ENCODE peak calls at places on chromosomes 6 and 20, in four cellular contexts. Y, K, F and O are unnamed samples.

GRCh38 chr6:149332602-149333311 is 15.2 kb downstream of the TAB2 start:
- DNase-seq in F (no peak), K (no peak), Y (peak), O (no peak)

GRCh38 chr20:31548823-31549512 is 34.7 kb downstream of the HM13 start:
- DNase-seq in K (no peak), Y (no peak), F (no peak), O (no peak)

GRCh38 chr6:11315743-11316437 is 83.4 kb upstream of the NEDD9 start:
- DNase-seq in K (no peak), Y (peak), F (no peak), O (no peak)

GRCh38 chr6:132190097-132190814 is 211.0 kb downstream of the MOXD1 start:
- DNase-seq in Y (peak), K (no peak), F (no peak), O (no peak)

GRCh38 chr6:110039996-110040383 is 61.9 kb downstream of the GPR6 start:
- DNase-seq in F (no peak), K (no peak), Y (peak), O (no peak)

GRCh38 chr20:16187956-16188616 is 385.2 kb downstream of the KIF16B start:
- DNase-seq in F (no peak), Y (no peak), K (no peak), O (no peak)

GRCh38 chr20:37755665-37756064 is 61.8 kb downstream of the CTNNBL1 start:
- DNase-seq in Y (peak), F (no peak), K (no peak), O (no peak)

GRCh38 chr20:10769700-10770099 is 95.9 kb upstream of the JAG1 start:
- DNase-seq in F (no peak), K (no peak), Y (peak), O (no peak)

GRCh38 chr6:157476797-157477196 is 95.8 kb downstream of the ZDHHC14 start:
- DNase-seq in F (no peak), Y (no peak), K (no peak), O (no peak)

GRCh38 chr6:116206231-116206903 is 47.5 kb downstream of the TSPYL4 start:
- DNase-seq in Y (peak), F (no peak), K (no peak), O (no peak)

GRCh38 chr6:26071135-26071534 is 16.1 kb upstream of the HFE start:
- DNase-seq in Y (peak), F (no peak), K (no peak), O (no peak)

GRCh38 chr6:36856277-36856676 is 17.0 kb upstream of the CPNE5 start:
- DNase-seq in F (no peak), Y (no peak), K (no peak), O (no peak)

GRCh38 chr20:48788486-48789072 is 39.2 kb downstream of the PREX1 start:
- DNase-seq in K (no peak), Y (no peak), F (no peak), O (no peak)

GRCh38 chr6:154705471-154706113 is 27.6 kb upstream of the SCAF8 start:
- DNase-seq in F (no peak), Y (peak), K (no peak), O (no peak)

GRCh38 chr6:125279961-125280360 is 21.8 kb downstream of the HDDC2 start:
- DNase-seq in Y (no peak), F (no peak), K (no peak), O (no peak)

GRCh38 chr6:151139524-151139923 is 100.2 kb upstream of the AKAP12 start:
- DNase-seq in Y (no peak), F (no peak), K (no peak), O (no peak)